ENCODE peak calls at places on chromosomes 2 and 18, in five cellular contexts. One of them, this sample, is unnamed.

GRCh38 chr2:46171441-46171953 is 125.7 kb upstream of the EPAS1 start:
- DNase-seq in GM10248: no peak
- DNase-seq in nucleus accumbens: no peak
- DNase-seq in stimulated activated CD8-positive, alpha-beta memory T cell treated with anti-CD3 and anti-CD28 coated beads, Interleukin-4, amount 100 ng/mL, for 24 hours: no peak
- DNase-seq in NCI-H2029 treated with DMSO at 0.1 percent for 48 hours: no peak
- DNase-seq in this sample: no peak

GRCh38 chr18:63757541-63757940 is 17.7 kb upstream of the SERPINB7 start:
- DNase-seq in GM10248: no peak
- DNase-seq in NCI-H2029 treated with DMSO at 0.1 percent for 48 hours: no peak
- DNase-seq in nucleus accumbens: no peak
- DNase-seq in stimulated activated CD8-positive, alpha-beta memory T cell treated with anti-CD3 and anti-CD28 coated beads, Interleukin-4, amount 100 ng/mL, for 24 hours: no peak
- DNase-seq in this sample: no peak

GRCh38 chr2:76711490-76711889 is 810.7 kb downstream of the LRRTM4 start:
- DNase-seq in stimulated activated CD8-positive, alpha-beta memory T cell treated with anti-CD3 and anti-CD28 coated beads, Interleukin-4, amount 100 ng/mL, for 24 hours: no peak
- DNase-seq in NCI-H2029 treated with DMSO at 0.1 percent for 48 hours: no peak
- DNase-seq in nucleus accumbens: no peak
- DNase-seq in GM10248: no peak
- DNase-seq in this sample: no peak

GRCh38 chr2:16666453-16666801 is 793 bp upstream of the CYRIA start:
- DNase-seq in GM10248: no peak
- DNase-seq in stimulated activated CD8-positive, alpha-beta memory T cell treated with anti-CD3 and anti-CD28 coated beads, Interleukin-4, amount 100 ng/mL, for 24 hours: no peak
- DNase-seq in nucleus accumbens: no peak
- DNase-seq in NCI-H2029 treated with DMSO at 0.1 percent for 48 hours: no peak
- DNase-seq in this sample: peak

GRCh38 chr18:68733693-68734092 is 18.8 kb upstream of the TMX3 start:
- DNase-seq in NCI-H2029 treated with DMSO at 0.1 percent for 48 hours: no peak
- DNase-seq in nucleus accumbens: no peak
- DNase-seq in stimulated activated CD8-positive, alpha-beta memory T cell treated with anti-CD3 and anti-CD28 coated beads, Interleukin-4, amount 100 ng/mL, for 24 hours: no peak
- DNase-seq in GM10248: no peak
- DNase-seq in this sample: no peak

GRCh38 chr2:191501390-191502168 is 176.4 kb upstream of the NABP1 start:
- DNase-seq in nucleus accumbens: no peak
- DNase-seq in GM10248: no peak
- DNase-seq in NCI-H2029 treated with DMSO at 0.1 percent for 48 hours: no peak
- DNase-seq in stimulated activated CD8-positive, alpha-beta memory T cell treated with anti-CD3 and anti-CD28 coated beads, Interleukin-4, amount 100 ng/mL, for 24 hours: no peak
- DNase-seq in this sample: no peak

GRCh38 chr2:12636837-12637581 is 79.7 kb upstream of the TRIB2 start:
- DNase-seq in NCI-H2029 treated with DMSO at 0.1 percent for 48 hours: no peak
- DNase-seq in stimulated activated CD8-positive, alpha-beta memory T cell treated with anti-CD3 and anti-CD28 coated beads, Interleukin-4, amount 100 ng/mL, for 24 hours: no peak
- DNase-seq in nucleus accumbens: no peak
- DNase-seq in GM10248: no peak
- DNase-seq in this sample: no peak

GRCh38 chr2:71452565-71452964 is 796 bp upstream of the DYSF start:
- DNase-seq in stimulated activated CD8-positive, alpha-beta memory T cell treated with anti-CD3 and anti-CD28 coated beads, Interleukin-4, amount 100 ng/mL, for 24 hours: no peak
- DNase-seq in nucleus accumbens: no peak
- DNase-seq in GM10248: no peak
- DNase-seq in NCI-H2029 treated with DMSO at 0.1 percent for 48 hours: no peak
- DNase-seq in this sample: no peak

GRCh38 chr2:32375228-32375892 is 18.5 kb downstream of the BIRC6 start:
- DNase-seq in stimulated activated CD8-positive, alpha-beta memory T cell treated with anti-CD3 and anti-CD28 coated beads, Interleukin-4, amount 100 ng/mL, for 24 hours: no peak
- DNase-seq in NCI-H2029 treated with DMSO at 0.1 percent for 48 hours: no peak
- DNase-seq in nucleus accumbens: no peak
- DNase-seq in GM10248: no peak
- DNase-seq in this sample: no peak

GRCh38 chr2:118321436-118322100 is 233.3 kb downstream of the INSIG2 start:
- DNase-seq in stimulated activated CD8-positive, alpha-beta memory T cell treated with anti-CD3 and anti-CD28 coated beads, Interleukin-4, amount 100 ng/mL, for 24 hours: no peak
- DNase-seq in NCI-H2029 treated with DMSO at 0.1 percent for 48 hours: no peak
- DNase-seq in nucleus accumbens: no peak
- DNase-seq in GM10248: no peak
- DNase-seq in this sample: no peak

GRCh38 chr2:240586198-240586918 is at the start of gene CAPN10:
- DNase-seq in nucleus accumbens: peak
- DNase-seq in stimulated activated CD8-positive, alpha-beta memory T cell treated with anti-CD3 and anti-CD28 coated beads, Interleukin-4, amount 100 ng/mL, for 24 hours: peak
- DNase-seq in NCI-H2029 treated with DMSO at 0.1 percent for 48 hours: peak
- DNase-seq in GM10248: peak
- DNase-seq in this sample: peak

GRCh38 chr2:31522742-31523141 is 58.0 kb downstream of the SRD5A2 start:
- DNase-seq in nucleus accumbens: no peak
- DNase-seq in NCI-H2029 treated with DMSO at 0.1 percent for 48 hours: no peak
- DNase-seq in GM10248: no peak
- DNase-seq in stimulated activated CD8-positive, alpha-beta memory T cell treated with anti-CD3 and anti-CD28 coated beads, Interleukin-4, amount 100 ng/mL, for 24 hours: no peak
- DNase-seq in this sample: no peak

GRCh38 chr2:191885650-191886049 is 38.8 kb upstream of the CAVIN2 start:
- DNase-seq in GM10248: no peak
- DNase-seq in stimulated activated CD8-positive, alpha-beta memory T cell treated with anti-CD3 and anti-CD28 coated beads, Interleukin-4, amount 100 ng/mL, for 24 hours: no peak
- DNase-seq in nucleus accumbens: no peak
- DNase-seq in NCI-H2029 treated with DMSO at 0.1 percent for 48 hours: no peak
- DNase-seq in this sample: no peak

GRCh38 chr2:232890896-232891601 is 21.0 kb downstream of the SNORC start:
- DNase-seq in GM10248: no peak
- DNase-seq in stimulated activated CD8-positive, alpha-beta memory T cell treated with anti-CD3 and anti-CD28 coated beads, Interleukin-4, amount 100 ng/mL, for 24 hours: no peak
- DNase-seq in nucleus accumbens: no peak
- DNase-seq in NCI-H2029 treated with DMSO at 0.1 percent for 48 hours: peak
- DNase-seq in this sample: no peak

GRCh38 chr2:111984213-111984604 is 70.9 kb upstream of the TMEM87B start:
- DNase-seq in nucleus accumbens: no peak
- DNase-seq in NCI-H2029 treated with DMSO at 0.1 percent for 48 hours: no peak
- DNase-seq in stimulated activated CD8-positive, alpha-beta memory T cell treated with anti-CD3 and anti-CD28 coated beads, Interleukin-4, amount 100 ng/mL, for 24 hours: no peak
- DNase-seq in GM10248: no peak
- DNase-seq in this sample: no peak

GRCh38 chr2:135773917-135774316 is 32.3 kb downstream of the UBXN4 start:
- DNase-seq in NCI-H2029 treated with DMSO at 0.1 percent for 48 hours: no peak
- DNase-seq in GM10248: no peak
- DNase-seq in nucleus accumbens: no peak
- DNase-seq in stimulated activated CD8-positive, alpha-beta memory T cell treated with anti-CD3 and anti-CD28 coated beads, Interleukin-4, amount 100 ng/mL, for 24 hours: no peak
- DNase-seq in this sample: no peak

GRCh38 chr18:57805117-57805516 is 2.0 kb upstream of the ATP8B1 start:
- DNase-seq in stimulated activated CD8-positive, alpha-beta memory T cell treated with anti-CD3 and anti-CD28 coated beads, Interleukin-4, amount 100 ng/mL, for 24 hours: no peak
- DNase-seq in nucleus accumbens: no peak
- DNase-seq in NCI-H2029 treated with DMSO at 0.1 percent for 48 hours: no peak
- DNase-seq in GM10248: no peak
- DNase-seq in this sample: no peak

GRCh38 chr2:25787020-25787419 is 91.3 kb downstream of the ASXL2 start:
- DNase-seq in GM10248: no peak
- DNase-seq in stimulated activated CD8-positive, alpha-beta memory T cell treated with anti-CD3 and anti-CD28 coated beads, Interleukin-4, amount 100 ng/mL, for 24 hours: no peak
- DNase-seq in NCI-H2029 treated with DMSO at 0.1 percent for 48 hours: no peak
- DNase-seq in nucleus accumbens: no peak
- DNase-seq in this sample: no peak

GRCh38 chr2:126849486-126849885 is 49.2 kb upstream of the TEX51 start:
- DNase-seq in GM10248: no peak
- DNase-seq in NCI-H2029 treated with DMSO at 0.1 percent for 48 hours: no peak
- DNase-seq in nucleus accumbens: no peak
- DNase-seq in stimulated activated CD8-positive, alpha-beta memory T cell treated with anti-CD3 and anti-CD28 coated beads, Interleukin-4, amount 100 ng/mL, for 24 hours: no peak
- DNase-seq in this sample: no peak

GRCh38 chr2:41896186-41896846 is 151.5 kb upstream of the PKDCC start:
- DNase-seq in NCI-H2029 treated with DMSO at 0.1 percent for 48 hours: no peak
- DNase-seq in stimulated activated CD8-positive, alpha-beta memory T cell treated with anti-CD3 and anti-CD28 coated beads, Interleukin-4, amount 100 ng/mL, for 24 hours: no peak
- DNase-seq in nucleus accumbens: no peak
- DNase-seq in GM10248: no peak
- DNase-seq in this sample: peak

GRCh38 chr2:42976400-42976799 is 184.0 kb upstream of the HAAO start:
- DNase-seq in NCI-H2029 treated with DMSO at 0.1 percent for 48 hours: no peak
- DNase-seq in GM10248: no peak
- DNase-seq in stimulated activated CD8-positive, alpha-beta memory T cell treated with anti-CD3 and anti-CD28 coated beads, Interleukin-4, amount 100 ng/mL, for 24 hours: no peak
- DNase-seq in nucleus accumbens: no peak
- DNase-seq in this sample: no peak

GRCh38 chr18:45957100-45957499 is 10.0 kb downstream of the EPG5 start:
- DNase-seq in NCI-H2029 treated with DMSO at 0.1 percent for 48 hours: no peak
- DNase-seq in GM10248: no peak
- DNase-seq in nucleus accumbens: no peak
- DNase-seq in stimulated activated CD8-positive, alpha-beta memory T cell treated with anti-CD3 and anti-CD28 coated beads, Interleukin-4, amount 100 ng/mL, for 24 hours: no peak
- DNase-seq in this sample: no peak

GRCh38 chr2:20625920-20626697 is 24.8 kb downstream of the HS1BP3 start:
- DNase-seq in GM10248: no peak
- DNase-seq in NCI-H2029 treated with DMSO at 0.1 percent for 48 hours: no peak
- DNase-seq in stimulated activated CD8-positive, alpha-beta memory T cell treated with anti-CD3 and anti-CD28 coated beads, Interleukin-4, amount 100 ng/mL, for 24 hours: no peak
- DNase-seq in nucleus accumbens: no peak
- DNase-seq in this sample: no peak

GRCh38 chr2:137659616-137660015 is 304.7 kb upstream of the HNMT start:
- DNase-seq in GM10248: no peak
- DNase-seq in NCI-H2029 treated with DMSO at 0.1 percent for 48 hours: no peak
- DNase-seq in nucleus accumbens: no peak
- DNase-seq in stimulated activated CD8-positive, alpha-beta memory T cell treated with anti-CD3 and anti-CD28 coated beads, Interleukin-4, amount 100 ng/mL, for 24 hours: no peak
- DNase-seq in this sample: no peak

GRCh38 chr2:239917128-239917956 is 107.8 kb downstream of the NDUFA10 start:
- DNase-seq in NCI-H2029 treated with DMSO at 0.1 percent for 48 hours: no peak
- DNase-seq in stimulated activated CD8-positive, alpha-beta memory T cell treated with anti-CD3 and anti-CD28 coated beads, Interleukin-4, amount 100 ng/mL, for 24 hours: no peak
- DNase-seq in nucleus accumbens: no peak
- DNase-seq in GM10248: no peak
- DNase-seq in this sample: no peak

GRCh38 chr18:49584431-49584830 is 22.6 kb downstream of the LIPG start:
- DNase-seq in NCI-H2029 treated with DMSO at 0.1 percent for 48 hours: no peak
- DNase-seq in stimulated activated CD8-positive, alpha-beta memory T cell treated with anti-CD3 and anti-CD28 coated beads, Interleukin-4, amount 100 ng/mL, for 24 hours: no peak
- DNase-seq in nucleus accumbens: no peak
- DNase-seq in GM10248: no peak
- DNase-seq in this sample: no peak

GRCh38 chr2:158828378-158829136 is 33.4 kb downstream of the DAPL1 start:
- DNase-seq in NCI-H2029 treated with DMSO at 0.1 percent for 48 hours: no peak
- DNase-seq in stimulated activated CD8-positive, alpha-beta memory T cell treated with anti-CD3 and anti-CD28 coated beads, Interleukin-4, amount 100 ng/mL, for 24 hours: no peak
- DNase-seq in GM10248: no peak
- DNase-seq in nucleus accumbens: no peak
- DNase-seq in this sample: no peak

GRCh38 chr2:26177122-26177521 is 4.2 kb downstream of the GAREM2 start:
- DNase-seq in GM10248: no peak
- DNase-seq in stimulated activated CD8-positive, alpha-beta memory T cell treated with anti-CD3 and anti-CD28 coated beads, Interleukin-4, amount 100 ng/mL, for 24 hours: no peak
- DNase-seq in nucleus accumbens: no peak
- DNase-seq in NCI-H2029 treated with DMSO at 0.1 percent for 48 hours: no peak
- DNase-seq in this sample: no peak

GRCh38 chr2:151258121-151258520 is 3.5 kb downstream of the RBM43 start:
- DNase-seq in nucleus accumbens: no peak
- DNase-seq in stimulated activated CD8-positive, alpha-beta memory T cell treated with anti-CD3 and anti-CD28 coated beads, Interleukin-4, amount 100 ng/mL, for 24 hours: no peak
- DNase-seq in GM10248: no peak
- DNase-seq in NCI-H2029 treated with DMSO at 0.1 percent for 48 hours: no peak
- DNase-seq in this sample: no peak

GRCh38 chr18:12886498-12887126 is 2.6 kb upstream of the PTPN2 start:
- DNase-seq in GM10248: no peak
- DNase-seq in stimulated activated CD8-positive, alpha-beta memory T cell treated with anti-CD3 and anti-CD28 coated beads, Interleukin-4, amount 100 ng/mL, for 24 hours: no peak
- DNase-seq in NCI-H2029 treated with DMSO at 0.1 percent for 48 hours: no peak
- DNase-seq in nucleus accumbens: no peak
- DNase-seq in this sample: no peak

GRCh38 chr2:134181219-134181618 is 72.7 kb upstream of the MGAT5 start:
- DNase-seq in GM10248: no peak
- DNase-seq in nucleus accumbens: no peak
- DNase-seq in NCI-H2029 treated with DMSO at 0.1 percent for 48 hours: peak
- DNase-seq in stimulated activated CD8-positive, alpha-beta memory T cell treated with anti-CD3 and anti-CD28 coated beads, Interleukin-4, amount 100 ng/mL, for 24 hours: no peak
- DNase-seq in this sample: peak

GRCh38 chr2:156334496-156335478 is 2.3 kb upstream of the NR4A2 start:
- DNase-seq in NCI-H2029 treated with DMSO at 0.1 percent for 48 hours: peak
- DNase-seq in GM10248: no peak
- DNase-seq in nucleus accumbens: peak
- DNase-seq in stimulated activated CD8-positive, alpha-beta memory T cell treated with anti-CD3 and anti-CD28 coated beads, Interleukin-4, amount 100 ng/mL, for 24 hours: peak
- DNase-seq in this sample: peak

GRCh38 chr2:15714609-15715008 is 122.9 kb downstream of the DDX1 start:
- DNase-seq in NCI-H2029 treated with DMSO at 0.1 percent for 48 hours: no peak
- DNase-seq in nucleus accumbens: no peak
- DNase-seq in stimulated activated CD8-positive, alpha-beta memory T cell treated with anti-CD3 and anti-CD28 coated beads, Interleukin-4, amount 100 ng/mL, for 24 hours: no peak
- DNase-seq in GM10248: no peak
- DNase-seq in this sample: no peak

GRCh38 chr2:113203901-113204519 is 30.2 kb downstream of the PSD4 start:
- DNase-seq in stimulated activated CD8-positive, alpha-beta memory T cell treated with anti-CD3 and anti-CD28 coated beads, Interleukin-4, amount 100 ng/mL, for 24 hours: peak
- DNase-seq in NCI-H2029 treated with DMSO at 0.1 percent for 48 hours: peak
- DNase-seq in GM10248: peak
- DNase-seq in nucleus accumbens: peak
- DNase-seq in this sample: peak

GRCh38 chr2:236179653-236180500 is 11.7 kb upstream of the GBX2 start:
- DNase-seq in stimulated activated CD8-positive, alpha-beta memory T cell treated with anti-CD3 and anti-CD28 coated beads, Interleukin-4, amount 100 ng/mL, for 24 hours: no peak
- DNase-seq in nucleus accumbens: no peak
- DNase-seq in GM10248: no peak
- DNase-seq in NCI-H2029 treated with DMSO at 0.1 percent for 48 hours: no peak
- DNase-seq in this sample: no peak

GRCh38 chr2:109558076-109558882 is 55.5 kb downstream of the SEPTIN10 start:
- DNase-seq in NCI-H2029 treated with DMSO at 0.1 percent for 48 hours: peak
- DNase-seq in GM10248: no peak
- DNase-seq in stimulated activated CD8-positive, alpha-beta memory T cell treated with anti-CD3 and anti-CD28 coated beads, Interleukin-4, amount 100 ng/mL, for 24 hours: no peak
- DNase-seq in nucleus accumbens: no peak
- DNase-seq in this sample: no peak

GRCh38 chr18:68840554-68841263 is 42.8 kb downstream of the CCDC102B start:
- DNase-seq in stimulated activated CD8-positive, alpha-beta memory T cell treated with anti-CD3 and anti-CD28 coated beads, Interleukin-4, amount 100 ng/mL, for 24 hours: no peak
- DNase-seq in NCI-H2029 treated with DMSO at 0.1 percent for 48 hours: no peak
- DNase-seq in nucleus accumbens: no peak
- DNase-seq in GM10248: no peak
- DNase-seq in this sample: no peak

GRCh38 chr2:164896634-164897033 is 55.0 kb upstream of the COBLL1 start:
- DNase-seq in GM10248: no peak
- DNase-seq in NCI-H2029 treated with DMSO at 0.1 percent for 48 hours: no peak
- DNase-seq in stimulated activated CD8-positive, alpha-beta memory T cell treated with anti-CD3 and anti-CD28 coated beads, Interleukin-4, amount 100 ng/mL, for 24 hours: no peak
- DNase-seq in nucleus accumbens: no peak
- DNase-seq in this sample: no peak

This sample was measured in activated naive CD4-positive, alpha-beta T cell treated with anti-CD3 and anti-CD28 coated beads, Interleukin-2, amount 10 ng/mL, durations not matched to agents 7 days and 5 days.